ENCODE peak calls at places on chromosome 13, in nine cellular contexts. W is upper lobe of left lung, M is K562, E is sigmoid colon, P is stomach, B is esophagus muscularis mucosa, K is SK-N-SH, J is suprapubic skin, X is GM12878. C is an unnamed sample.

GRCh38 chr13:84917252-84917878 is 881.9 kb downstream of the SLITRK6 start:
- DNase-seq in M (no peak), K (peak; percentile 34), X (no peak), W (no peak), B (no peak), P (no peak), J (no peak), E (no peak), C (no peak)

GRCh38 chr13:96822900-96823299 is 171.4 kb downstream of the OXGR1 start:
- DNase-seq in J (no peak), E (no peak), W (peak; percentile 28), K (peak; percentile 37), P (peak; percentile 49), B (no peak), M (peak; percentile 17), X (no peak), C (peak; percentile 25)

GRCh38 chr13:23020246-23020843 is 160.4 kb upstream of the SGCG start:
- DNase-seq in J (no peak), X (peak; percentile 34), B (no peak), K (peak; percentile 38), P (peak; percentile 41), W (peak; percentile 31), M (peak; percentile 68), E (peak; percentile 69), C (peak; percentile 42)

GRCh38 chr13:96422002-96422401 is 332.1 kb downstream of the HS6ST3 start:
- DNase-seq in E (no peak), W (no peak), B (no peak), K (no peak), P (no peak), X (no peak), J (no peak), M (no peak), C (no peak)

GRCh38 chr13:37143901-37144300 is 38.4 kb upstream of the CSNK1A1L start:
- DNase-seq in X (no peak), J (no peak), B (no peak), W (no peak), M (no peak), P (no peak), K (no peak), E (no peak), C (no peak)

GRCh38 chr13:37241786-37242185 is 136.3 kb upstream of the CSNK1A1L start:
- DNase-seq in W (no peak), X (no peak), K (no peak), P (no peak), E (no peak), B (no peak), J (no peak), M (no peak), C (no peak)

GRCh38 chr13:36131215-36131930 is at the start of gene DCLK1:
- DNase-seq in M (no peak), B (no peak), E (peak; percentile 84), X (no peak), P (peak; percentile 29), W (peak; percentile 24), J (peak; percentile 85), K (peak; percentile 80), C (peak; percentile 21)

GRCh38 chr13:76879876-76880270 is 6.3 kb downstream of the KCTD12 start:
- DNase-seq in K (no peak), X (no peak), B (no peak), P (no peak), M (no peak), E (no peak), W (no peak), J (no peak), C (no peak)

GRCh38 chr13:104008571-104009435 is 942.6 kb upstream of the SLC10A2 start:
- DNase-seq in K (peak; percentile 22), X (no peak), E (no peak), W (no peak), J (no peak), M (no peak), P (no peak), B (no peak), C (no peak)

GRCh38 chr13:50566646-50567045 is 276.8 kb downstream of the DLEU7 start:
- DNase-seq in E (no peak), P (no peak), J (no peak), M (no peak), W (no peak), X (no peak), B (no peak), K (no peak), C (no peak)

GRCh38 chr13:95745752-95746151 is 68.8 kb downstream of the DNAJC3 start:
- DNase-seq in W (no peak), E (no peak), B (no peak), P (no peak), J (no peak), X (no peak), M (peak; percentile 11), K (no peak), C (no peak)

GRCh38 chr13:109784590-109785140 is 1.7 kb downstream of the IRS2 start:
- DNase-seq in E (peak; percentile 88), K (peak; percentile 88), W (peak; percentile 81), X (no peak), J (no peak), M (no peak), B (peak; percentile 91), P (peak; percentile 85), C (peak; percentile 80)

GRCh38 chr13:60627071-60627686 is 230.2 kb downstream of the TDRD3 start:
- DNase-seq in J (no peak), K (peak; percentile 51), E (no peak), X (no peak), M (peak; percentile 37), P (no peak), B (no peak), W (no peak), C (no peak)

GRCh38 chr13:29713841-29714240 is 118.4 kb upstream of the SLC7A1 start:
- DNase-seq in X (no peak), M (peak; percentile 8), E (no peak), J (no peak), W (no peak), K (peak; percentile 33), P (no peak), B (no peak), C (no peak)

GRCh38 chr13:29210676-29211075 is 384.8 kb downstream of the SLC7A1 start:
- DNase-seq in M (no peak), B (no peak), E (no peak), X (no peak), J (no peak), P (no peak), W (no peak), K (no peak), C (no peak)

GRCh38 chr13:113122571-113123225 is at the start of gene F10:
- DNase-seq in K (peak; percentile 96), E (no peak), M (peak; percentile 49), W (peak; percentile 41), J (peak; percentile 80), B (no peak), P (peak; percentile 73), X (no peak), C (peak; percentile 78)

GRCh38 chr13:96499646-96500045 is 409.7 kb downstream of the HS6ST3 start:
- DNase-seq in E (no peak), B (no peak), J (no peak), X (no peak), K (no peak), W (no peak), P (no peak), M (no peak), C (no peak)

GRCh38 chr13:75482070-75482819 is at the start of gene TBC1D4:
- DNase-seq in K (peak; percentile 89), X (peak; percentile 66), E (peak; percentile 89), M (peak; percentile 78), J (peak; percentile 89), B (peak; percentile 94), W (peak; percentile 91), P (peak; percentile 83), C (peak; percentile 87)

GRCh38 chr13:51278426-51279130 is 56.4 kb downstream of the FAM124A start:
- DNase-seq in P (no peak), B (no peak), W (no peak), M (no peak), X (no peak), E (no peak), J (no peak), K (no peak), C (no peak)

GRCh38 chr13:22926176-22927007 is 254.4 kb upstream of the SGCG start:
- DNase-seq in P (no peak), X (no peak), K (no peak), E (peak; percentile 94), W (peak; percentile 67), B (no peak), M (peak; percentile 90), J (peak; percentile 89), C (peak; percentile 67)

GRCh38 chr13:80339841-80340642 is 884 bp downstream of the SPRY2 start:
- DNase-seq in E (peak; percentile 74), K (peak; percentile 60), P (peak; percentile 46), B (no peak), J (peak; percentile 82), M (peak; percentile 47), W (peak; percentile 54), X (no peak), C (peak; percentile 68)
- TF ChIP-seq POLR2AphosphoS5 in E (no peak), K (no peak), P (no peak), B (no peak), J (no peak), M (no peak), W (peak; percentile 6), X (no peak), C (peak; percentile 60)

GRCh38 chr13:49443327-49443688 is 556 bp downstream of the CAB39L start:
- DNase-seq in W (no peak), P (no peak), M (peak; percentile 19), E (no peak), B (no peak), X (no peak), J (no peak), K (peak; percentile 42), C (no peak)
- TF ChIP-seq EP300 in W (no peak), P (no peak), M (no peak), E (no peak), B (no peak), X (no peak), J (no peak), K (no peak), C (no peak)

DNA sequence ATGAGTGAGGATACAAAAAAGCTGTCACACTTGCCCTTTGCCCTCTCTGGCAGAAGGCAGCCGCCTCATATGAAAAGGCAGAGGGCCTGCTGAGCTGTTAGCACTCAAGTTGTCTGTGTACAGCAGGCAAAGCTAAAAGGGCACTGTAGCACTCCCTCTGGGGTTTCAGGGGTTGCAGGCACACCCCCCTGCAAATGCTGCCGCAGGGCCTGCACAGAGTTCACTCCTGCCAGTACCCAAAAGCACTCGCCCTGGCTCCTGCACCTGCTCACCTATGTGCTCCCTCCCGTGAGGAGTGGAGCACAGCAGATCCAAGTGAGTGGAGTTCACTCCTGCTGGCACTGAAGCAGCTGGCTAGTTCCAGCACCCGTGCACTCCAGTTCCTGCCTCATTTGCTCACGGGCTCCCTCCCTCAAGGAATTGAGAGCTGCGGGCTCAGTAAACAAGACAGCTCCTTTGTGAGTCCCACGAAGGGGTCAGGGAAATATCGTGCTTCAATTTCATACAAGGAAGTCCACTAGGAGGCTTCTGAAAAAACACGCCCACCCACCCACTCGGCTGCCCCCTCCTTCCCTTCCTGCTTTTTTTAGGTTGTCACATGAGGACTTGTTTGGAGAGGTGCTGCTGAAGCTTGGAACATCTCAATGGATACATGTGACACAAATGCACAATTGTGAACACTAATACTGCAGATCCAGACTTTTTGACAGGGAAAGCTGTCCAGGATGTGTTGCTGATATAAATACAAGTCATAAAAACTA is 9.9 kb upstream of the RCBTB2 start:
- DNase-seq in M (no peak), P (peak; percentile 58), X (no peak), E (peak; percentile 81), W (peak; percentile 63), B (no peak), J (no peak), K (no peak), C (peak; percentile 43)
- H3K27ac ChIP-seq in M (no peak overlapping the region), P (peak overlapping the region; percentile 28), X (no peak overlapping the region), E (peak overlapping the region; percentile 59), W (peak overlapping the region; percentile 69), B (peak overlapping the region; percentile 72), J (peak overlapping the region; percentile 67), K (no peak overlapping the region), C (peak overlapping the region; percentile 39)

GRCh38 chr13:98977568-98978270 is at the start of gene DOCK9:
- DNase-seq in X (no peak), B (no peak), P (peak; percentile 60), K (no peak), W (peak; percentile 64), M (no peak), J (no peak), E (peak; percentile 76), C (peak; percentile 34)
- TF ChIP-seq POLR2AphosphoS5 in X (no peak), B (peak; percentile 68), P (peak; percentile 39), K (no peak), W (no peak), M (no peak), J (no peak), E (no peak), C (no peak)